ENCODE peak calls at places on chromosome 15, in six cellular contexts. X, M, L, R, N and D are unnamed samples. For H3K4me1, the result is how much of the 10 kb centered on the place peaks cover.

GRCh38 chr15:100521907-100522306 is 6.8 kb downstream of the CERS3 start:
- DNase-seq in X (no peak), L (no peak), R (no peak), M (no peak), N (no peak), D (no peak)

GRCh38 chr15:94503293-94503692 is 271.9 kb downstream of the MCTP2 start:
- DNase-seq in L (no peak), M (no peak), N (no peak), R (no peak), X (no peak), D (no peak)

GRCh38 chr15:74622758-74623157 is 7.1 kb downstream of the CLK3 start:
- DNase-seq in M (no peak), X (no peak), L (no peak), R (no peak), N (no peak), D (no peak)

GRCh38 chr15:61227269-61228024 is 1.7 kb downstream of the RORA start:
- DNase-seq in R (peak), L (no peak), X (no peak), M (peak), N (no peak), D (peak)

GRCh38 chr15:57950381-57950946 is 115.0 kb downstream of the ALDH1A2 start:
- DNase-seq in N (no peak), M (no peak), X (no peak), L (peak), R (no peak), D (no peak)

GRCh38 chr15:67917636-67918035 is 77.8 kb upstream of the RNU6-1 start:
- DNase-seq in R (no peak), X (no peak), M (no peak), N (no peak), L (no peak), D (no peak)

GRCh38 chr15:31360843-31361763 is 34.5 kb downstream of the KLF13 start:
- DNase-seq in L (no peak), X (peak), N (peak), R (peak), M (no peak), D (no peak)

GRCh38 chr15:80456517-80457497 is 52.6 kb downstream of the ARNT2 start:
- DNase-seq in X (no peak), L (no peak), N (no peak), M (peak), R (no peak), D (no peak)

GRCh38 chr15:31245135-31245689 is 81.4 kb upstream of the KLF13 start:
- DNase-seq in L (no peak), N (no peak), X (peak), M (no peak), R (no peak), D (no peak)

GRCh38 chr15:85010472-85011209 is 29.0 kb downstream of the PDE8A start:
- DNase-seq in L (peak), X (no peak), N (peak), R (no peak), M (no peak), D (no peak)
- H3K4me1 ChIP-seq in L (under half), X (under half), N (under half), R (under half), M (under half), D (under half)

GRCh38 chr15:92073044-92073785 is 219.7 kb downstream of the SLCO3A1 start:
- DNase-seq in M (no peak), R (no peak), L (no peak), X (peak), N (no peak), D (no peak)
- H3K4me1 ChIP-seq in M (under half), R (under half), L (under half), X (half or more), N (under half), D (under half)

DNA sequence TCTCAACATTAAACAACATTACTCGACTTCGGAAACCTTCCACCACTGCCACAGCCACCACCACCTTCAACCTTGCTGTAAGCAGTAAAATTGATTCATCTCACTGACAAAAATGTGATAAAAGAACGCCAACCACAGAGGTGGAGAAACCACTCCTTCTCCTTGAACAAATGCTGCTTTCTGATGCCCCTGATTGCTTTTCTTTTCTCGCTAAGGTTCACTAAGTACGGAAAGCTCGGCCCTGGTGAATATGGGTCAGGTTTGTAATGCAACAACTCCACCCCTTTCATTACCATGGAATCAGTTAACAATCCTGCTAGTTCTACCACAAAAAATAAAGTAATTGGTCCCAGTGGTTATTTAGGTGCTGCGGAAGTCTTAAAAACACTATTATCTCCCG is 44.9 kb downstream of the MEIS2 start:
- DNase-seq in R (no peak), N (no peak), L (no peak), M (no peak), X (no peak), D (no peak)
- H3K4me1 ChIP-seq in R (under half), N (under half), L (under half), M (under half), X (under half), D (under half)

GRCh38 chr15:40250304-40250656 is 11.4 kb downstream of the PAK6 start:
- DNase-seq in X (peak), M (no peak), L (no peak), N (no peak), R (no peak), D (no peak)

GRCh38 chr15:40251455-40252140 is 12.7 kb downstream of the PAK6 start:
- DNase-seq in L (no peak), R (no peak), M (no peak), X (peak), N (no peak), D (no peak)

GRCh38 chr15:40248006-40248783 is 9.3 kb downstream of the PAK6 start:
- DNase-seq in X (peak), M (no peak), L (no peak), N (no peak), R (no peak), D (no peak)

GRCh38 chr15:40250771-40251454 is 12.1 kb downstream of the PAK6 start:
- DNase-seq in X (peak), M (no peak), L (no peak), N (no peak), R (no peak), D (no peak)

DNA sequence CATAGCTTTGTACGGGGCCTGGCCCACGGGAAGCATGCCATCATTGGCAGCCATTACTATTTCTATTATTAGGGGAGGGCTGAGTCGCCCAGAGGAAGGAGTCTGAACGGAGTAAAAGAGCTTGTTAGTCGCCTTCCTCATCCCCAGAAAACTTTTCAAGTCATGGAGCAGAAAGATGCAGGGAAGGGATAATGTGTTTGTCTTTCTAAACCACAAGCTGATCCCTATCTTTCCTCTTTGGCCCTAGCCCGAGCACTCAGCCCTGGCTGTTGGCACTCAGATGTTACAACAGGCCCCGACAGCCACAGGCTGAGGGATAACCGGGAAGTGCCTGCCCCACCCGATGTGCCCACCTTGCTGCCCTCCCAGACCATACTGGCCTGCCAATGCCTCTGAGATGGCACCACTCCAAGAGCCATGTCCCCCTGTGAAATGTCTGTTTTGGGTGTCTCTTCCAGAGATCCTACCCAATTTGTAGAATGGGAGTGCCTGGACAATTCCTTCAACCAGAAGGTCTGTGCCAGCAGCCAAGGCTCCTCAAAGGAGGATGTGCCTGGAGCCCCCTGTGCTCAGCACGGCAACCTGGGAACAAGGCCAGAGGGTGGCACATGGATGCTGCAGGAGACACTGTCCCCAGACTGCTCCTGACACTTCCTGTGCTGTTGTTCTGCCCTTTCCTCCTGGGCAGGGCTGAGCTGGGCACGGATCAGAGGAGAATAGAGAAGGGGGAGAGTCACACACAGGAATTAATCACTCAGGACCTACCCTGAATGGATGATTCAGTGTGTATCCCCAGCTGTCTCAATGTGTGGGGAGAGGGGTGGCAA is 10.8 kb downstream of the PAK6 start:
- DNase-seq in M (peak), R (no peak), N (no peak), L (no peak), X (peak), D (no peak)
- H3K4me1 ChIP-seq in M (under half), R (under half), N (under half), L (under half), X (under half), D (under half)